ENCODE peak calls at places on chromosomes 13 and 19, in seven cellular contexts. I is activated naive CD4-positive, alpha-beta T cell; W is ovary; L is activated CD4-positive, alpha-beta T cell treated with anti-CD3 and anti-CD28 coated beads, Interleukin-2, amount 50 U/mL, for 24 hours; V is activated T-cell treated with anti-CD3 and anti-CD28 coated beads for 4 hours; J is heart left ventricle; Z is activated gamma-delta T cell treated with anti-CD3 and anti-CD28 coated beads, Interleukin-2, amount 50 U/mL, for 16 hours. O is an unnamed sample.

GRCh38 chr19:16626796-16627193 is 1.2 kb downstream of the MED26 start:
- DNase-seq in I (no peak), W (no peak), L (no peak), V (no peak), J (no peak), Z (no peak), O (no peak)

GRCh38 chr19:48664476-48664875 is 8.3 kb downstream of the NTN5 start:
- DNase-seq in I (no peak), W (no peak), L (no peak), V (no peak), J (no peak), Z (no peak), O (no peak)

GRCh38 chr19:3982701-3983541 is 2.3 kb downstream of the EEF2 start:
- DNase-seq in I (no peak), W (peak), L (no peak), V (no peak), J (no peak), Z (no peak), O (no peak)

GRCh38 chr13:42370229-42370628 is 98.3 kb downstream of the AKAP11 start:
- DNase-seq in I (no peak), W (no peak), L (no peak), V (no peak), J (no peak), Z (no peak), O (no peak)

GRCh38 chr13:90445179-90445578 is 902.3 kb upstream of the MIR17HG start:
- DNase-seq in I (no peak), W (no peak), L (no peak), V (no peak), J (no peak), Z (no peak), O (no peak)

GRCh38 chr19:27828781-27829275 is 1384.1 kb downstream of the UQCRFS1 start:
- DNase-seq in I (no peak), W (no peak), L (no peak), V (no peak), J (no peak), Z (no peak), O (no peak)

GRCh38 chr19:19602136-19602712 is 16.3 kb downstream of the PBX4 start:
- DNase-seq in I (no peak), W (no peak), L (no peak), V (no peak), J (no peak), Z (no peak), O (no peak)

GRCh38 chr19:55041627-55042343 is 3.7 kb upstream of the GP6 start:
- DNase-seq in I (no peak), W (no peak), L (no peak), V (peak), J (no peak), Z (no peak), O (no peak)

GRCh38 chr19:7500811-7501450 is 12.1 kb upstream of the PEX11G start:
- DNase-seq in I (peak), W (no peak), L (peak), V (no peak), J (peak), Z (no peak), O (peak)

GRCh38 chr13:27405521-27406134 is 18.8 kb upstream of the GTF3A start:
- DNase-seq in I (no peak), W (no peak), L (no peak), V (no peak), J (no peak), Z (no peak), O (no peak)

O was measured in GM12865.